ENCODE peak calls at places on chromosomes 7 and 10, in eight cellular contexts. V is IMR-90, N is tibial artery, A is stomach, Z is A549, Y is hepatocyte, W is uterus, J is lung. L is an unnamed sample.

GRCh38 chr7:111401516-111401915 is 160.8 kb downstream of the IMMP2L start:
- DNase-seq in V (peak; percentile 55), N (no peak), A (no peak), Z (no peak), Y (no peak), W (no peak), J (no peak), L (no peak)

GRCh38 chr7:149493366-149493765 is 4.2 kb downstream of the ZNF746 start:
- DNase-seq in V (no peak), N (no peak), A (no peak), Z (no peak), Y (no peak), W (no peak), J (no peak), L (no peak)

GRCh38 chr10:122999347-122999746 is 9.2 kb downstream of the IKZF5 start:
- DNase-seq in V (no peak), N (no peak), A (no peak), Z (no peak), Y (no peak), W (no peak), J (no peak), L (no peak)

GRCh38 chr10:29163746-29164145 is 125.1 kb upstream of the LYZL1 start:
- DNase-seq in V (peak; percentile 78), N (no peak), A (no peak), Z (peak; percentile 33), Y (no peak), W (no peak), J (no peak), L (peak; percentile 96)

GRCh38 chr7:38382627-38383026 is 109.2 kb upstream of the TARP start:
- DNase-seq in V (peak; percentile 10), N (no peak), A (no peak), Z (no peak), Y (no peak), W (no peak), J (no peak), L (no peak)

GRCh38 chr10:11687357-11687771 is 54.8 kb upstream of the ECHDC3 start:
- DNase-seq in V (no peak), N (no peak), A (no peak), Z (no peak), Y (peak; percentile 50), W (no peak), J (no peak), L (peak; percentile 85)

GRCh38 chr7:130982160-130982638 is 248.2 kb upstream of the KLF14 start:
- DNase-seq in V (peak; percentile 59), N (no peak), A (no peak), Z (peak; percentile 43), Y (peak; percentile 49), W (no peak), J (no peak), L (peak; percentile 72)

GRCh38 chr10:7545256-7545655 is 121.5 kb downstream of the ITIH5 start:
- DNase-seq in V (no peak), N (no peak), A (no peak), Z (no peak), Y (no peak), W (no peak), J (no peak), L (no peak)

GRCh38 chr10:31770307-31770902 is 158.2 kb downstream of the ARHGAP12 start:
- DNase-seq in V (no peak), N (no peak), A (peak; percentile 61), Z (peak; percentile 53), Y (peak; percentile 52), W (no peak), J (no peak), L (no peak)

GRCh38 chr10:35470535-35470934 is 134.2 kb downstream of the CCNY start:
- DNase-seq in V (no peak), N (no peak), A (no peak), Z (no peak), Y (peak; percentile 26), W (no peak), J (no peak), L (no peak)

GRCh38 chr10:6202684-6203330 is at the start of gene PFKFB3:
- DNase-seq in V (peak; percentile 92), N (peak; percentile 97), A (peak; percentile 97), Z (peak; percentile 91), Y (peak; percentile 98), W (peak; percentile 95), J (peak; percentile 94), L (peak; percentile 70)

GRCh38 chr10:113026679-113027078 is 76.6 kb downstream of the TCF7L2 start:
- DNase-seq in V (peak; percentile 94), N (no peak), A (no peak), Z (no peak), Y (no peak), W (no peak), J (no peak), L (no peak)

GRCh38 chr10:31134303-31134928 is 102.8 kb upstream of the ZNF438 start:
- DNase-seq in V (peak; percentile 92), N (peak; percentile 67), A (no peak), Z (no peak), Y (peak; percentile 39), W (peak; percentile 38), J (peak; percentile 35), L (peak; percentile 26)

GRCh38 chr7:54080525-54080924 is 461.6 kb upstream of the VSTM2A start:
- DNase-seq in V (no peak), N (no peak), A (no peak), Z (no peak), Y (no peak), W (no peak), J (no peak), L (no peak)

GRCh38 chr7:54072710-54073109 is 469.5 kb upstream of the VSTM2A start:
- DNase-seq in V (no peak), N (no peak), A (no peak), Z (no peak), Y (peak; percentile 26), W (no peak), J (no peak), L (no peak)

GRCh38 chr7:54080971-54081370 is 461.2 kb upstream of the VSTM2A start:
- DNase-seq in V (no peak), N (no peak), A (no peak), Z (no peak), Y (no peak), W (no peak), J (no peak), L (no peak)

DNA sequence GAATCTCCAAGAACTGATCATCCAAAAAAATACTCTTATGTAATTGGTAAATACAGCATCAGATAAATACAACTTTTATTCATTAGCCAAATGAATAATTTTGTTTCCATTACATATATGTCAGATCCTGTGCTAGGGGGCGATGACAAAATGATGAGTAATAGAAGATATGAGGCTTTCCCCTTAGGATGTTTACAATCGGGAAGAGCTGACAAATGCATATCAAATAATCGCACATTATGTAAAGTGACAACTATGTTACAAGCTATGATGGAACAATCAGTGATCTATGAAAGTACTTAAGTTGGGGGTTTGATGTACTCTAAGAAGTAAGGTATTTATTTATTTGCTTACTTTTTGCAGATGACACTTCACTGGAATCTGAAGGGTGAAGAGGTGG is 465.6 kb upstream of the VSTM2A start:
- DNase-seq in V (no peak), N (no peak), A (no peak), Z (no peak), Y (no peak), W (no peak), J (no peak), L (peak; percentile 24)
- TF ChIP-seq CTCF in V (no peak), N (no peak), A (no peak), Z (no peak), Y (no peak), W (no peak), J (no peak), L (no peak)

DNA sequence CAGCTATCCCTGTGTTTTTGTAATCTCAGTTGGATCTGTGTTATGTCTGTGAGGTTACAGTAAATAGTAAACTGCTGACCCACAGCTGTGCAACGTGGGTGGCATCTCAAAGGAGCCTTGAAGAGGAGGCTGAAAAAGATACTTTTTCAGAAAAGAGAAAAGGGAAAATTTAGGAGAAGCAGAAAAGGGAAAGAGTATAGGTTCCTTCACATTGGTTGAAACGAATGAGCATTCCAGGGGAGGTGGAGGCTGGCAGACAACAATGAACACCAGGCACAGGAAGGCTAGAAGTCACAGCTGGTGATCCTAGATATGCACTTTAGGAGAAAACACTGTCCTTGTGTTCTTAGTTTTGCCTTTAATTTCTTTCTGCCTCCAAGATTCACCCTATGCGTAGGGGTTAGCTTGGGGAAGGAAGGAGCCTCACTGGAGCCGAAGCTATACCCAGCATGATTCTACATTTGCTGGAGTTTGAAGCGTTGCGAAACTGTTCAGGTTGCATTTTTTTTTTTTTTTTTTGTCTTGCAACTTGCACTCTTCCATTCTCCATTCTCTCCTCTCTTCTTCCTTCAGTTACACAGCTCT is 18.3 kb downstream of the CPED1 start:
- DNase-seq in V (no peak), N (no peak), A (no peak), Z (no peak), Y (no peak), W (no peak), J (no peak), L (no peak)
- H3K27ac ChIP-seq in V (no peak overlapping the region), N (peak overlapping the region; percentile 45), A (no peak overlapping the region), Z (no peak overlapping the region), Y (peak overlapping the region; percentile 74), W (peak overlapping the region; percentile 56), J (no peak overlapping the region), L (no peak overlapping the region)

GRCh38 chr7:100430450-100431285 is 1.0 kb downstream of the MEPCE start:
- DNase-seq in V (peak; percentile 27), N (peak; percentile 76), A (no peak), Z (no peak), Y (no peak), W (no peak), J (no peak), L (no peak)
- H3K4me1 ChIP-seq in V (peaks cover 8% of the 10 kb centered on the region), N (peaks cover 55% of the 10 kb centered on the region), A (peaks cover 40% of the 10 kb centered on the region), Z (peaks cover 34% of the 10 kb centered on the region), Y (peaks cover 35% of the 10 kb centered on the region), W (peaks cover 7% of the 10 kb centered on the region), J (peaks cover 13% of the 10 kb centered on the region), L (peaks cover 3% of the 10 kb centered on the region)

GRCh38 chr10:112024079-112024478 is 159.5 kb downstream of the GPAM start:
- DNase-seq in V (no peak), N (no peak), A (no peak), Z (no peak), Y (no peak), W (no peak), J (no peak), L (no peak)

GRCh38 chr10:112027881-112028280 is 155.7 kb downstream of the GPAM start:
- DNase-seq in V (no peak), N (no peak), A (no peak), Z (no peak), Y (no peak), W (no peak), J (no peak), L (peak; percentile 57)

GRCh38 chr10:112030431-112030830 is 153.1 kb downstream of the GPAM start:
- DNase-seq in V (no peak), N (no peak), A (no peak), Z (no peak), Y (no peak), W (no peak), J (no peak), L (no peak)

GRCh38 chr10:112025228-112025627 is 158.3 kb downstream of the GPAM start:
- DNase-seq in V (no peak), N (no peak), A (no peak), Z (no peak), Y (no peak), W (no peak), J (no peak), L (no peak)

GRCh38 chr10:112026438-112026837 is 157.1 kb downstream of the GPAM start:
- DNase-seq in V (no peak), N (no peak), A (no peak), Z (no peak), Y (no peak), W (no peak), J (no peak), L (no peak)
- TF ChIP-seq CTCF in V (no peak), N (no peak), A (no peak), Z (no peak), Y (no peak), W (no peak), J (no peak), L (peak; percentile 19)

L was measured in foreskin keratinocyte.